ENCODE peak calls at places on chromosomes 2 and 18, in six cellular contexts. E is transverse colon, Z is gastrocnemius medialis, D is body of pancreas, R is K562, S is heart left ventricle. M is an unnamed sample.

GRCh38 chr2:196486145-196486544 is 153.4 kb upstream of the CCDC150 start:
- DNase-seq in E (no peak), Z (no peak), D (no peak), R (no peak), S (no peak), M (no peak)

GRCh38 chr2:239252433-239253200 is 148.2 kb downstream of the HDAC4 start:
- DNase-seq in E (peak; percentile 53), Z (peak; percentile 83), D (no peak), R (no peak), S (peak; percentile 83), M (no peak)

GRCh38 chr2:113978524-113979171 is 88.8 kb downstream of the ACTR3 start:
- DNase-seq in E (no peak), Z (no peak), D (peak; percentile 29), R (no peak), S (no peak), M (peak; percentile 29)

GRCh38 chr2:122218596-122218995 is 463.1 kb downstream of the TSN start:
- DNase-seq in E (no peak), Z (no peak), D (no peak), R (no peak), S (no peak), M (no peak)

GRCh38 chr2:149587220-149587949 is at the start of gene MMADHC:
- DNase-seq in E (peak; percentile 96), Z (peak; percentile 93), D (peak; percentile 96), R (peak; percentile 96), S (peak; percentile 97), M (peak; percentile 91)

GRCh38 chr2:43718530-43719124 is 42.4 kb upstream of the C1GALT1C1L start:
- DNase-seq in E (no peak), Z (no peak), D (no peak), R (no peak), S (no peak), M (no peak)

GRCh38 chr2:195343540-195343939 is 313.5 kb upstream of the SLC39A10 start:
- DNase-seq in E (no peak), Z (no peak), D (no peak), R (no peak), S (no peak), M (no peak)

GRCh38 chr2:207156451-207157161 is 9.1 kb downstream of the KLF7 start:
- DNase-seq in E (no peak), Z (no peak), D (no peak), R (no peak), S (no peak), M (no peak)

GRCh38 chr18:21489119-21489750 is 111.3 kb downstream of the ESCO1 start:
- DNase-seq in E (peak; percentile 47), Z (no peak), D (peak; percentile 46), R (peak; percentile 74), S (no peak), M (no peak)

GRCh38 chr18:25830787-25831186 is 259.6 kb downstream of the SS18 start:
- DNase-seq in E (no peak), Z (peak; percentile 32), D (no peak), R (no peak), S (peak; percentile 74), M (no peak)

GRCh38 chr2:171598713-171599319 is 76.5 kb downstream of the CYBRD1 start:
- DNase-seq in E (peak; percentile 34), Z (peak; percentile 4), D (peak; percentile 37), R (peak; percentile 82), S (no peak), M (no peak)

GRCh38 chr2:112601754-112602153 is 17.3 kb downstream of the CHCHD5 start:
- DNase-seq in E (no peak), Z (no peak), D (no peak), R (no peak), S (no peak), M (no peak)

GRCh38 chr2:236551843-236552542 is 17.6 kb upstream of the ACKR3 start:
- DNase-seq in E (no peak), Z (no peak), D (no peak), R (no peak), S (no peak), M (no peak)

GRCh38 chr2:156797832-156798231 is 361.7 kb downstream of the GPD2 start:
- DNase-seq in E (no peak), Z (no peak), D (no peak), R (peak; percentile 56), S (no peak), M (no peak)

GRCh38 chr2:119245841-119246230 is 22.2 kb downstream of the STEAP3 start:
- DNase-seq in E (no peak), Z (no peak), D (no peak), R (no peak), S (no peak), M (no peak)

GRCh38 chr2:145110668-145111067 is 590.7 kb upstream of the ZEB2 start:
- DNase-seq in E (no peak), Z (no peak), D (no peak), R (no peak), S (no peak), M (no peak)

GRCh38 chr2:39743170-39743851 is 35.7 kb downstream of the THUMPD2 start:
- DNase-seq in E (no peak), Z (no peak), D (no peak), R (no peak), S (no peak), M (no peak)

GRCh38 chr2:34031097-34031496 is 432.0 kb upstream of the FAM98A start:
- DNase-seq in E (no peak), Z (no peak), D (no peak), R (no peak), S (no peak), M (no peak)

GRCh38 chr2:16280081-16280480 is 339.7 kb downstream of the MYCN start:
- DNase-seq in E (no peak), Z (no peak), D (no peak), R (no peak), S (no peak), M (no peak)
- H3K9me3 ChIP-seq in E (no peaks in the 10 kb centered on the region), Z (no peaks in the 10 kb centered on the region), D (no peaks in the 10 kb centered on the region), R (no peaks in the 10 kb centered on the region), S (no peaks in the 10 kb centered on the region), M (no peaks in the 10 kb centered on the region)

GRCh38 chr2:208489687-208490086 is 83.1 kb downstream of the PTH2R start:
- DNase-seq in E (no peak), Z (no peak), D (no peak), R (peak; percentile 10), S (no peak), M (no peak)
- TF ChIP-seq CTCF in E (no peak), Z (no peak), D (no peak), R (no peak), S (no peak), M (no peak)

GRCh38 chr2:176115883-176116813 is at the start of gene HOXD10:
- DNase-seq in E (peak; percentile 75), Z (no peak), D (no peak), R (peak; percentile 38), S (no peak), M (no peak)
- TF ChIP-seq POLR2A in E (peak; percentile 69), Z (no peak), D (no peak), R (no peak), S (no peak), M (no peak)

GRCh38 chr2:95149397-95149984 is 10.2 kb downstream of the ZNF514 start:
- DNase-seq in E (no peak), Z (no peak), D (no peak), R (no peak), S (no peak), M (no peak)
- H3K9me3 ChIP-seq in E (peaks cover 91% of the 10 kb centered on the region), Z (peaks cover 9% of the 10 kb centered on the region), D (no peaks in the 10 kb centered on the region), R (peaks cover 32% of the 10 kb centered on the region), S (peaks cover 17% of the 10 kb centered on the region), M (peaks cover 79% of the 10 kb centered on the region)